ENCODE peak calls at places on chromosomes 13 and 19, in seven cellular contexts. E, F, Z, P, B, G and S are unnamed samples.

GRCh38 chr13:33316890-33317289 is 31.3 kb upstream of the STARD13 start:
- DNase-seq in E (no peak), F (no peak), Z (no peak), P (no peak), B (no peak), G (no peak), S (no peak)

GRCh38 chr13:112822851-112823250 is 133.0 kb downstream of the ATP11A start:
- DNase-seq in E (no peak), F (no peak), Z (no peak), P (no peak), B (no peak), G (no peak), S (no peak)

GRCh38 chr19:15288146-15288963 is 44.0 kb downstream of the BRD4 start:
- DNase-seq in E (no peak), F (peak), Z (no peak), P (peak), B (no peak), G (no peak), S (no peak)

GRCh38 chr13:97659602-97660001 is 225.6 kb downstream of the RAP2A start:
- DNase-seq in E (peak), F (peak), Z (no peak), P (no peak), B (no peak), G (no peak), S (no peak)

GRCh38 chr19:33472696-33473624 is 48.6 kb downstream of the PEPD start:
- DNase-seq in E (no peak), F (no peak), Z (no peak), P (no peak), B (peak), G (no peak), S (no peak)

GRCh38 chr19:29858000-29858596 is 46.3 kb downstream of the CCNE1 start:
- DNase-seq in E (peak), F (peak), Z (peak), P (no peak), B (peak), G (no peak), S (no peak)

GRCh38 chr13:94329754-94330551 is 149.5 kb downstream of the DCT start:
- DNase-seq in E (peak), F (no peak), Z (no peak), P (no peak), B (no peak), G (peak), S (peak)

GRCh38 chr13:30898070-30898469 is 8.0 kb upstream of the MEDAG start:
- DNase-seq in E (no peak), F (no peak), Z (no peak), P (no peak), B (no peak), G (no peak), S (no peak)

GRCh38 chr19:53659292-53659691 is 27.5 kb downstream of the DPRX start:
- DNase-seq in E (no peak), F (no peak), Z (no peak), P (no peak), B (peak), G (no peak), S (peak)

GRCh38 chr19:31110331-31110730 is 238.9 kb downstream of the TSHZ3 start:
- DNase-seq in E (peak), F (no peak), Z (no peak), P (no peak), B (peak), G (no peak), S (no peak)

GRCh38 chr19:1855040-1855827 is 7.0 kb upstream of the REXO1 start:
- DNase-seq in E (no peak), F (peak), Z (peak), P (peak), B (peak), G (no peak), S (peak)

GRCh38 chr13:81148822-81149221 is 807.9 kb upstream of the SPRY2 start:
- DNase-seq in E (no peak), F (no peak), Z (no peak), P (no peak), B (no peak), G (no peak), S (no peak)

GRCh38 chr19:38095411-38096308 is 128.4 kb downstream of the DPF1 start:
- DNase-seq in E (peak), F (peak), Z (peak), P (peak), B (peak), G (peak), S (peak)

GRCh38 chr19:57671124-57671895 is 2.6 kb downstream of the ZSCAN4 start:
- DNase-seq in E (no peak), F (no peak), Z (no peak), P (no peak), B (no peak), G (no peak), S (no peak)

GRCh38 chr13:92573467-92574057 is 653.0 kb upstream of the GPC6 start:
- DNase-seq in E (peak), F (peak), Z (no peak), P (no peak), B (peak), G (no peak), S (no peak)

GRCh38 chr19:39671739-39672363 is 16.1 kb downstream of the LGALS16 start:
- DNase-seq in E (peak), F (peak), Z (peak), P (peak), B (peak), G (peak), S (peak)

GRCh38 chr13:21637296-21637695 is 33.3 kb upstream of the MICU2 start:
- DNase-seq in E (peak), F (peak), Z (peak), P (peak), B (no peak), G (no peak), S (no peak)

GRCh38 chr13:74929436-74929835 is 552.5 kb downstream of the TBC1D4 start:
- DNase-seq in E (no peak), F (no peak), Z (no peak), P (no peak), B (no peak), G (peak), S (no peak)

GRCh38 chr13:52850396-52851152 is 2.1 kb upstream of the PCDH8 start:
- DNase-seq in E (peak), F (peak), Z (no peak), P (peak), B (peak), G (no peak), S (no peak)

GRCh38 chr19:49843265-49843664 is 7.7 kb upstream of the PTOV1 start:
- DNase-seq in E (no peak), F (no peak), Z (no peak), P (no peak), B (no peak), G (no peak), S (no peak)

GRCh38 chr19:53657778-53658177 is 26.0 kb downstream of the DPRX start:
- DNase-seq in E (no peak), F (no peak), Z (no peak), P (no peak), B (no peak), G (no peak), S (no peak)

GRCh38 chr19:6041991-6042421 is 64.1 kb upstream of the RANBP3 start:
- DNase-seq in E (no peak), F (no peak), Z (no peak), P (no peak), B (no peak), G (no peak), S (no peak)